ENCODE peak calls at places on chromosomes 5 and 9, in four cellular contexts. V, B, Z and C are unnamed samples.

GRCh38 chr5:126780165-126780827 is 3.4 kb downstream of the LMNB1 start:
- DNase-seq in V (peak), B (peak), Z (no peak), C (peak)

GRCh38 chr5:169861934-169862333 is 118.4 kb downstream of the INSYN2B start:
- DNase-seq in V (no peak), B (no peak), Z (no peak), C (peak)

GRCh38 chr9:78091736-78092135 is 60.1 kb upstream of the GNAQ start:
- DNase-seq in V (no peak), B (no peak), Z (no peak), C (no peak)

GRCh38 chr9:131697908-131698714 is 41.8 kb downstream of the RAPGEF1 start:
- DNase-seq in V (peak), B (no peak), Z (no peak), C (no peak)

GRCh38 chr9:134858051-134858841 is 22.4 kb upstream of the FCN2 start:
- DNase-seq in V (peak), B (no peak), Z (no peak), C (peak)

GRCh38 chr5:76303917-76304316 is 99.2 kb upstream of the IQGAP2 start:
- DNase-seq in V (no peak), B (peak), Z (no peak), C (no peak)

GRCh38 chr5:62093981-62094380 is 212.0 kb upstream of the KIF2A start:
- DNase-seq in V (no peak), B (peak), Z (no peak), C (peak)

GRCh38 chr9:33081128-33081851 is 4.8 kb upstream of the SMU1 start:
- DNase-seq in V (peak), B (peak), Z (peak), C (peak)

GRCh38 chr9:128685022-128685332 is 4.0 kb upstream of the SET start:
- DNase-seq in V (no peak), B (no peak), Z (no peak), C (no peak)

GRCh38 chr9:90898229-90898628 is 96.6 kb downstream of the SYK start:
- DNase-seq in V (no peak), B (peak), Z (no peak), C (peak)

GRCh38 chr9:83935276-83935890 is 14.2 kb upstream of the KIF27 start:
- DNase-seq in V (no peak), B (no peak), Z (no peak), C (peak)

GRCh38 chr9:17318821-17319320 is 184.0 kb downstream of the CNTLN start:
- DNase-seq in V (no peak), B (no peak), Z (no peak), C (peak)

GRCh38 chr9:94882953-94883641 is 156.6 kb downstream of the AOPEP start:
- DNase-seq in V (no peak), B (no peak), Z (no peak), C (no peak)

GRCh38 chr5:53373420-53374188 is 106.8 kb upstream of the FST start:
- DNase-seq in V (no peak), B (no peak), Z (no peak), C (peak)

GRCh38 chr5:96896806-96897205 is 20.5 kb downstream of the ERAP2 start:
- DNase-seq in V (no peak), B (no peak), Z (no peak), C (no peak)

GRCh38 chr9:19660019-19660418 is 128.8 kb downstream of the SLC24A2 start:
- DNase-seq in V (no peak), B (no peak), Z (no peak), C (no peak)

GRCh38 chr9:92663126-92663525 is 6.8 kb downstream of the IPPK start:
- DNase-seq in V (no peak), B (no peak), Z (no peak), C (no peak)

GRCh38 chr9:88809371-88809770 is 181.9 kb upstream of the S1PR3 start:
- DNase-seq in V (no peak), B (no peak), Z (no peak), C (peak)

GRCh38 chr5:107321906-107322305 is 348.8 kb downstream of the EFNA5 start:
- DNase-seq in V (no peak), B (no peak), Z (no peak), C (no peak)
- H4K5ac ChIP-seq in V (no peak), B (no peak), Z (no peak), C (no peak)

GRCh38 chr5:119190470-119190869 is 119.6 kb downstream of the DMXL1 start:
- DNase-seq in V (no peak), B (no peak), Z (no peak), C (no peak)

GRCh38 chr5:119191944-119192343 is 121.1 kb downstream of the DMXL1 start:
- DNase-seq in V (no peak), B (no peak), Z (no peak), C (no peak)

DNA sequence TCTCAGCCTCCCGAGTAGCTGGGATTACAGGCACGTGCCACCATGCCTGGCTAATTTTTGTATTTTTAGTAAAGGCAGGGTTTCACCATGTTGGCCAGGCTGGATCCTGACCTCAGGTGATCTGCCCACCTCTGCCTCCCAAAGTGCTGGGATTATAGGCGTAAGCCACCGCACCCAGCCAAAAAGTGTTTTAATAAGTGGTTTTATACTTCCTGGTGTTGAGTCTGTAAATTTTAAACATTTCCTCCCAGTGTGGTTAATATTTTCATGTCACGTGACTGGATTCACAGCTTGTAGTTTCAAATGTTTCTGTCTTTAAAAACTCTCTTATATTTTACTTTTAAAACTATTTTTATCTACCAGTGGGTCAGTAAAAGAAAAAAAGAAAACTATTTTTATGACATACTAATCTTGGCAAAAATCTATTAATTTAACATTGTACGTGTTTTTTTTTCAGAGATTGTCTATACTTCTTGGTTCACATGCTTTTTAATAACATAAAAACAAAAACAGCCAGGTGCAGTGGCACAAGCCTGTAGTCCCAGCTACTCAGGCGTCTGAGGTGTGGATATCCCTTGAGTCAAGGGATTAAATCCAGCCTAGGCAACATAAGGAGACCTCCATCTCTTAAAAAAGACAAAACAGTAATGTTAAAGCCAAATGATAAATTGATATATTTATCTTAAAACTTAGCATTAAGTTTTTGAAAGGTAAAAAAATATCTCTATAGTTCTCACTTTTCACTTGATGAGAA is 117.1 kb downstream of the DMXL1 start:
- DNase-seq in V (no peak), B (no peak), Z (no peak), C (no peak)
- H4K5ac ChIP-seq in V (no peak), B (no peak), Z (no peak), C (no peak)

DNA sequence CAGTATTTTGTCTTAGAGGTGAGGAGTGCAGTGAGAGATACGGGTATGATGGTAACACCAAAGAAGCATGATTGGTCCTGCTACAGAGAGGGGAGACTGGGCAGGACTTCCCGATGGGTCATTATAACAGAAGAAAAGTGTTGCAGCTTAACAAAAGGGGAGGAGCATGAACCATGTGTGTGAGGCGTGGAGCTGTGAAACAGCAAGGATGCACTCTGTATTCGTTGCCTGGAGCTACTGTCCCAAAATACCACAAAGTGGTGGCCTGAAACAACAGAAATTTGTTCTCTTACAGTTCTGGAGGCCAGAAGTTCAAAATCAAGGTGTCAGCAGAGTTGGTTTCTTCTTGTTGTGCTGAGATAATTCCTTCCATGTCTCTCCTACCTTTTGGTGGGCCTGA is 59.4 kb upstream of the GRHPR start:
- DNase-seq in V (no peak), B (no peak), Z (no peak), C (no peak)
- H4K5ac ChIP-seq in V (no peak), B (no peak), Z (no peak), C (no peak)

GRCh38 chr9:36839131-36839885 is 194.8 kb downstream of the PAX5 start:
- DNase-seq in V (no peak), B (no peak), Z (no peak), C (no peak)
- H4K5ac ChIP-seq in V (no peak), B (no peak), Z (no peak), C (no peak)

GRCh38 chr9:120934271-120934670 is 7.7 kb upstream of the TRAF1 start:
- DNase-seq in V (no peak), B (no peak), Z (no peak), C (no peak)
- H4K5ac ChIP-seq in V (no peak), B (no peak), Z (no peak), C (peak)

GRCh38 chr5:128775537-128775936 is 189.8 kb upstream of the SLC27A6 start:
- DNase-seq in V (no peak), B (no peak), Z (no peak), C (no peak)
- H4K5ac ChIP-seq in V (no peak), B (no peak), Z (no peak), C (no peak)

DNA sequence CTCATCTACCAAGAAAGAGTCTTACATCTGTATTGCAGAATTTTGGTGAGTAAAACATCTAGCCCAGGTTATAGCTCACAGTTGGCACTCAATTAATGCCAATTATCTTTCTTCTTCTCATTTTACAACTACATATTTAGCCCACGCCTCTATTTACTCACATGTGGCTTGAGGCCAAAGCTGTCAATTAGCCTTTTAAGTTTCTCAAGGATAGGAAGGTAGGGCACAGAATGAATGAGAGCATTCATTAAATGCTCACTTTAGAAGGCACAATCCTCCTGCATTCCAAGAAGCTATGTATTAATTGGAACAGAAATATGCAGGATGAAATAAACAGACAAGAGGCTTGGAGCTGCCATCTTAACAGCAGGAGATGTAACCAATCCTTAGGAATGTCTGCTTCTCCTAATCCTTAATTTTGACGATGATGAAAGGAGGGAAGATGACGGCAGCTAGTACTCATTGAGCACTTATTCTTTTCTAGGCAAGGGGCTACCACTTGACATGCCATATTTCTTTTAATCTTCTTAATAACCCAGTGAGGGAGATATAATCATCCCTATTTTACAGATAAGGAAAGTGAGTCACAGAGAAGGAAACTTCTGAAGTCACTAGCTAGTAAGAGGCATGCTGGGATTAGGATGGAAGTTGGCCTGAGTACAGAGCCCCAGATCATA is 30.8 kb upstream of the PANK3 start:
- DNase-seq in V (no peak), B (no peak), Z (no peak), C (no peak)
- H4K5ac ChIP-seq in V (no peak), B (no peak), Z (no peak), C (no peak)

DNA sequence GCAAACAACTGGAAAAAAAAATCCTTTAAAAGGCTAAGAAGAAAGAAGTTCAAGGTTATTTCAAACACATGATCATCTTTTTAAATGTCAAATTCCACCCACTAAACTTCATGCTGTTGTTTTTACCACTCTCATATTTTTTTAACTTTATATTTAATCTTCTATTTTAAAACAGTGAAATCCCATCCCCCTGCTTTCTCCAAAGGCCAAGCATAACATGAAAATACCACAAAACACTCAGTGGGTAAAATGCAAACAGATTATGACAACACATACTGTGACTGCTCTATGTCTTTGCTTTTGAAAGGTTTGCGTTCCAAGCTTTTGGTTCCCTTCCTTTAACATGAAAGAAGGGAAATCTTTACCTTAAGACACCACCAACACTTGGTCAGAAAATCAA is 127.6 kb downstream of the SNCAIP start:
- DNase-seq in V (no peak), B (no peak), Z (no peak), C (no peak)
- H4K5ac ChIP-seq in V (no peak), B (no peak), Z (no peak), C (no peak)